ENCODE peak calls at places on chromosomes 1 and 21, in six cellular contexts. U is NB4, E is spleen, D is fibroblast of pulmonary artery, Q is psoas muscle, Y is IMR-90. S is an unnamed sample.

GRCh38 chr1:40258445-40258769 is 371 bp downstream of the ZMPSTE24 start:
- DNase-seq in U (no peak), E (no peak), D (peak), Q (no peak), Y (peak), S (no peak)

GRCh38 chr1:224623743-224624333 is 7.7 kb downstream of the CNIH3 start:
- DNase-seq in U (peak), E (no peak), D (peak), Q (no peak), Y (peak), S (peak)

GRCh38 chr21:34599534-34600101 is 15.3 kb downstream of the RCAN1 start:
- DNase-seq in U (no peak), E (no peak), D (no peak), Q (no peak), Y (no peak), S (no peak)

GRCh38 chr1:47487826-47488450 is 50.1 kb downstream of the FOXD2 start:
- DNase-seq in U (no peak), E (no peak), D (no peak), Q (no peak), Y (no peak), S (no peak)

GRCh38 chr1:234919061-234919755 is 209.4 kb downstream of the TOMM20 start:
- DNase-seq in U (no peak), E (peak), D (no peak), Q (peak), Y (no peak), S (no peak)

GRCh38 chr1:24341260-24341659 is 22.1 kb downstream of the GRHL3 start:
- DNase-seq in U (peak), E (no peak), D (no peak), Q (peak), Y (no peak), S (no peak)

GRCh38 chr1:143691400-143691891 is 280.3 kb downstream of the FAM72C start:
- DNase-seq in U (no peak), E (no peak), D (no peak), Q (no peak), Y (peak), S (no peak)

GRCh38 chr1:151825204-151825603 is 6.4 kb downstream of the RORC start:
- DNase-seq in U (no peak), E (no peak), D (no peak), Q (peak), Y (no peak), S (no peak)

GRCh38 chr1:30375156-30375555 is 348.2 kb downstream of the MATN1 start:
- DNase-seq in U (no peak), E (no peak), D (no peak), Q (no peak), Y (no peak), S (no peak)

GRCh38 chr1:17289756-17290155 is 18.2 kb upstream of the PADI4 start:
- DNase-seq in U (no peak), E (peak), D (peak), Q (no peak), Y (peak), S (no peak)

GRCh38 chr1:246784621-246785535 is 60.7 kb downstream of the SCCPDH start:
- DNase-seq in U (peak), E (no peak), D (peak), Q (no peak), Y (peak), S (peak)

GRCh38 chr1:36387141-36387949 is 1.6 kb upstream of the STK40 start:
- DNase-seq in U (no peak), E (no peak), D (peak), Q (no peak), Y (peak), S (no peak)

GRCh38 chr1:242225770-242226573 is 227.1 kb upstream of the MAP1LC3C start:
- DNase-seq in U (no peak), E (no peak), D (no peak), Q (no peak), Y (no peak), S (no peak)

GRCh38 chr1:143665606-143666005 is 306.2 kb downstream of the FAM72C start:
- DNase-seq in U (peak), E (no peak), D (no peak), Q (no peak), Y (no peak), S (no peak)

GRCh38 chr1:47201179-47201578 is 11.3 kb upstream of the PDZK1IP1 start:
- DNase-seq in U (no peak), E (no peak), D (peak), Q (no peak), Y (peak), S (no peak)

GRCh38 chr1:96002969-96003964 is 718.3 kb upstream of the PTBP2 start:
- DNase-seq in U (no peak), E (no peak), D (no peak), Q (no peak), Y (no peak), S (no peak)

DNA sequence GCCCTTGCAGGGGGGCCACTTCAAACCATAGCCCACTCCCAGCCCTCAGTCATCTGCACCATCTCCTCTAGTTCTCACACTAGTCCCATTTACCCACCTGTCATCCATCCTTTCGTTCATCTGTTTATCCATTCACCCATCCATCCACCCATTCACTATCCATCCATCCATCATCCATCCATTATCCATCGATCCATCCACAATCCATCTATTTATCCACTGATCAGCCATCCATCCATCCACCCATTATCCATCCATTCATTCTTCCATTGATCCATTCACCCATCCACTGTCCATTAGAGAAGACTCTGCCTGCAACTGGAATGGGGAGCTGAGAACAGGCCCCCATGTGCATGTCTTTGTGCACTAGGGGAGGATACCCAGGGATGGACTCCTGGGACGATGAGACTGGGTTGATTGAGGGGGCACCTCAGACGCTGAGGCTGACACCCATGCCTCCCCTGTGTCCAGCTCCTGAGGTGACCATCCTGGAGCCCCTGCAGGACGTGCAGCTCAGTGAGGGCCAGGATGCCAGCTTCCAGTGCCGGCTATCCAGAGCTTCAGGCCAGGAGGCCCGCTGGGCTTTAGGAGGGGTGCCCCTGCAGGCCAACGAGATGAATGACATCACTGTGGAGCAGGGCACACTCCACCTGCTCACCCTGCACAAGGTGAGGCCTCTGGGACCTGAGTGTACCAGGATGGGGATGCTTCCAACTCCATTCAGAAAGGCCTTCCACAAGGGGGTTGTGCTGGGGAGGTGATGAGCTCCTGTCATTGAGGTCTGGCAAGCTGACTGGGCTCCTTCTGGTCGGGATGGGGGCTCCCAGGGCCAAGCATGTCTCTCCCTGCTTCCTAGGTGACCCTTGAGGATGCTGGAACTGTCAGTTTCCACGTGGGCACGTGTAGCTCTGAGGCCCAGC is 97.7 kb downstream of the TRIM11 start:
- DNase-seq in U (no peak), E (no peak), D (no peak), Q (peak), Y (no peak), S (no peak)
- TF ChIP-seq CTCF in U (no peak), E (no peak), D (no peak), Q (no peak), Y (no peak), S (peak)

DNA sequence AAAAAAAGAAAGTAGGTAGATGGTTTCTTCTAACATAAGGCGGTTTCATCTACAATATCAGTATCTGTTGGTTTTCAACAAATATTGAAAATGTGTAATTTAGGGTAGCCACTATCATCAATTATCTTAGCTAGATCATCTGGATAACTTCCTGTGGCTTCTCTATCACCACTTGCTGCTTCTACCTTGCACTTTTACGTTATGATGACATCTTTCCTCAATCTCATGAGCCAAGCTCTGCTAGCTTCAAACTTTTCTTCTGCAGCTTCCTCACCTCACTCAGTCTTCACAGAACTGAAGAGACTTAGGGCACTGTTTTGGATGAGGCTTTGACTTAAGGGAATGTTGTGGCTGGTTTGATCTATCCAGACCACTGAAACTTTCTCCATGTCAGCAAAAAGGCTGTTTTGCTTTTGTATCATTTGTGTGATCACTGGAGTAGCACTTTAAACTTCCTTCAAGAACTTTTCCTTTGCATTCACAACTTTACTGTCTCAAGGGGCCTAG is 144.9 kb upstream of the HP1BP3 start:
- DNase-seq in U (no peak), E (no peak), D (no peak), Q (no peak), Y (no peak), S (no peak)
- H3K4me3 ChIP-seq in U (no peak), E (no peak), D (no peak), Q (no peak), Y (no peak), S (no peak)

GRCh38 chr1:9181176-9181906 is 52.4 kb upstream of the GPR157 start:
- DNase-seq in U (peak), E (peak), D (peak), Q (peak), Y (peak), S (no peak)

GRCh38 chr1:9182784-9183257 is 51.8 kb upstream of the H6PD start:
- DNase-seq in U (no peak), E (peak), D (no peak), Q (no peak), Y (no peak), S (no peak)

GRCh38 chr1:9183898-9184297 is 50.7 kb upstream of the H6PD start:
- DNase-seq in U (no peak), E (no peak), D (no peak), Q (no peak), Y (no peak), S (no peak)

GRCh38 chr1:9183441-9183840 is 51.1 kb upstream of the H6PD start:
- DNase-seq in U (no peak), E (no peak), D (no peak), Q (no peak), Y (no peak), S (no peak)

DNA sequence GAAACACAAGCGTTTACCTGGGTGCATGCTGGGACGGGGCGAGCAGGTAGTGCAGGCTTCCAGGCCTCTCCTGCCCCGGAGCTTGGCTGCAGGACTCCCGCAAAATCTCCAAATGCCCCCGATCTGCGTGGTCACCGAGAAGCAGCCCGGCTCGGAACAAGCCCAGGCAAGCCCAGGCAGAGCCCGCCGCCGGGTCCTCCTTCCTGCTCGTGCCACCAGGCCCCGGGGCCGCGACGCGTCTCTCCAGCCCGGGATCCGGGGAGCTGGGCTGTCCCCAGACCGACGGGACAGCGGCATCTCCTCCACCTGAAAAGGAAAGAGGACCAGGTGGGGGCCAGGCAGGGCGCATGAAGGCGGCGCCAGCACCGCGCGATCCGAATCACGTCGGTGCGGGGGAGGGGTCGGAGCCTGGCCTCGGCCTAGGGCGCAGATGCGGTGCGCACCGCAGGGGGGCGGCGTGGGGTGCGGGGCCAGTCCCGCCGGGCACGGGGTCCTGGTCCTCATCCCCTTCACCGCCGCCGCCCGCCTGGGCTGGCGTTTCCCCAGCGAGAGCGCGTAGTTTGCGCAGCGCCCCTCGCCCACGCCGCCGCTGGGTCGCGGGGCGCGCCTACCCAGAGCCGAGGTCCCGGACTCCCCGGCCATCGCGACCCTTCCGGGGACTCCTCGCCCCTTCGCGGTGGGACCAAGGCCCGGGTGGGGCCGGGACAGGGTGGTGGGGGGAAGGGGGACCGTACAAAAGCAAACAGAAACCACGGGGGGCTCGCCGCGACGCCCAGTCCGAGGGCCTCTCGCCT is 52.4 kb upstream of the H6PD start:
- DNase-seq in U (no peak), E (peak), D (peak), Q (no peak), Y (no peak), S (no peak)
- TF ChIP-seq CTCF in U (no peak), E (peak), D (no peak), Q (no peak), Y (peak), S (peak)

GRCh38 chr1:31668303-31668883 is 23.7 kb upstream of the PEF1 start:
- DNase-seq in U (no peak), E (no peak), D (no peak), Q (peak), Y (no peak), S (no peak)

GRCh38 chr1:31669433-31669785 is 24.7 kb upstream of the PEF1 start:
- DNase-seq in U (no peak), E (no peak), D (no peak), Q (no peak), Y (no peak), S (no peak)

GRCh38 chr1:31671147-31671546 is 26.5 kb upstream of the PEF1 start:
- DNase-seq in U (no peak), E (no peak), D (no peak), Q (no peak), Y (no peak), S (no peak)

GRCh38 chr1:31670583-31670944 is 25.9 kb upstream of the PEF1 start:
- DNase-seq in U (no peak), E (no peak), D (no peak), Q (no peak), Y (no peak), S (no peak)

GRCh38 chr1:31669786-31670582 is 25.3 kb upstream of the PEF1 start:
- DNase-seq in U (peak), E (no peak), D (peak), Q (peak), Y (peak), S (no peak)
- H3K4me3 ChIP-seq in U (no peak), E (peak), D (peak), Q (peak), Y (no peak), S (no peak)

GRCh38 chr1:49229555-49229954 is 452.9 kb upstream of the BEND5 start:
- DNase-seq in U (no peak), E (no peak), D (no peak), Q (no peak), Y (no peak), S (no peak)
- TF ChIP-seq CTCF in U (no peak), E (no peak), D (no peak), Q (no peak), Y (no peak), S (no peak)

GRCh38 chr1:219664310-219665029 is 51.6 kb upstream of the ZC3H11B start:
- DNase-seq in U (no peak), E (no peak), D (no peak), Q (no peak), Y (no peak), S (no peak)

GRCh38 chr1:219659005-219659632 is 46.2 kb upstream of the ZC3H11B start:
- DNase-seq in U (no peak), E (no peak), D (peak), Q (no peak), Y (no peak), S (no peak)

GRCh38 chr1:219661464-219662092 is 48.7 kb upstream of the ZC3H11B start:
- DNase-seq in U (no peak), E (no peak), D (no peak), Q (no peak), Y (no peak), S (no peak)

GRCh38 chr1:219659682-219660081 is 46.8 kb upstream of the ZC3H11B start:
- DNase-seq in U (peak), E (no peak), D (peak), Q (no peak), Y (peak), S (no peak)

GRCh38 chr1:219660666-219661463 is 48.0 kb upstream of the ZC3H11B start:
- DNase-seq in U (peak), E (peak), D (peak), Q (peak), Y (peak), S (peak)
- H3K4me3 ChIP-seq in U (no peak), E (no peak), D (peak), Q (peak), Y (no peak), S (no peak)

DNA sequence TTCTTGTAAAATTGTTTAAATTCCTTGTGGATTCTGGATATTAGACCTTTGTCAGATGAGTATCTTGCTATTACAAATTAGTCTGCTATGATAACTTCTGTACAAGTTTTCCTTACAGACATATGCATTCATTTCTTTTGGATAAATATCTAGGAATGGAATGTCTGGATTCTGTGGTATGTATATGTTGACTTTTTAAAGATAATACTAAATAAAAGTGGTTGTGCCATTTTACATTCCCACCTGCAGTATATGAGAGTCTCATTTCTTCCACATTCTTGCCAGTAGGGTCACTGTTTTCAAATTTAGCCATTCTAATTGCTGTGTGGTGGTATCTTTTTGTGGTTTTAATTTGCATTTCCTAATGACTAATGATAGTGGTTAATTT is 53.9 kb downstream of the SYDE2 start:
- DNase-seq in U (no peak), E (no peak), D (peak), Q (no peak), Y (peak), S (no peak)
- TF ChIP-seq CTCF in U (no peak), E (no peak), D (peak), Q (no peak), Y (peak), S (peak)

DNA sequence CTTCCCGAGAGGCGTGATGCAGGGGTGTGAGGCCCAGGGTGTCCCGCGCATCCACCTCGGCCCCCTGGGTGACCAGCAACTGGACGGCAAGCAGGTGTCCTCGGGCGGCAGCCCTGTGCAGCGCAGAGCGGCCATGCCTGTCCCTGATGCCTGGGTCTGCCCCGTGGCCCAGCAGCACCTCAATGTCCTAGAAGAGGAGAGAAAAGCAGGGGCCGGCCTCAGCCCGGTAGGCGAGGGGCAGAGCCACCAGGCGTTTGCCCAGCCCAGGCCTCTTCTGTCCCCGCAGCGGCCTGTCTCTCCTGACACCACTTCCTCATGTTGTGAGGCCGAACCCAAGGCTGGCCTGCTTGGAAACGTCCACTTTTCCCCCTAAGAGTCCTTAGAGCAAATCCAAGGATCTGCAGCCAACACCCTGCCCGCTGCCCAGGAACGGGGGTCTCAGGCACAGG is 1.7 kb downstream of the ANKRD65 start:
- DNase-seq in U (no peak), E (no peak), D (no peak), Q (no peak), Y (no peak), S (no peak)
- H3K4me3 ChIP-seq in U (no peak), E (peak), D (no peak), Q (peak), Y (no peak), S (no peak)